ENCODE peak calls at places on chromosomes 13 and 19, in six cellular contexts. One of them, this sample, is unnamed. For H3K79me1, the result is how much of the 10 kb centered on the place peaks cover.

GRCh38 chr13:74040200-74040599 is 94.0 kb downstream of the KLF12 start:
- DNase-seq in mesendoderm: peak
- DNase-seq in neuronal stem cell: peak
- DNase-seq in IMR-90: peak
- DNase-seq in H1: peak
- DNase-seq in H9: peak
- DNase-seq in this sample: peak

GRCh38 chr19:13842294-13843103 is 34.4 kb upstream of the NANOS3 start:
- DNase-seq in mesendoderm: peak
- DNase-seq in neuronal stem cell: no peak
- DNase-seq in H1: no peak
- DNase-seq in H9: peak
- DNase-seq in IMR-90: peak
- DNase-seq in this sample: peak

GRCh38 chr19:32018014-32018413 is 327.4 kb upstream of the ZNF507 start:
- DNase-seq in neuronal stem cell: no peak
- DNase-seq in H9: no peak
- DNase-seq in H1: peak
- DNase-seq in IMR-90: no peak
- DNase-seq in mesendoderm: no peak
- DNase-seq in this sample: no peak

GRCh38 chr13:104567114-104567513 is 1500.9 kb upstream of the SLC10A2 start:
- DNase-seq in neuronal stem cell: no peak
- DNase-seq in H9: no peak
- DNase-seq in mesendoderm: peak
- DNase-seq in H1: no peak
- DNase-seq in IMR-90: no peak
- DNase-seq in this sample: peak

GRCh38 chr13:26458196-26458734 is 99.2 kb upstream of the WASF3 start:
- DNase-seq in neuronal stem cell: no peak
- DNase-seq in IMR-90: no peak
- DNase-seq in H1: no peak
- DNase-seq in H9: no peak
- DNase-seq in mesendoderm: no peak
- DNase-seq in this sample: peak

GRCh38 chr19:40605201-40605971 is 4.2 kb downstream of the LTBP4 start:
- DNase-seq in neuronal stem cell: no peak
- DNase-seq in mesendoderm: peak
- DNase-seq in H1: peak
- DNase-seq in H9: peak
- DNase-seq in IMR-90: peak
- DNase-seq in this sample: peak

GRCh38 chr19:13079542-13079986 is 23.1 kb downstream of the LYL1 start:
- DNase-seq in mesendoderm: no peak
- DNase-seq in neuronal stem cell: no peak
- DNase-seq in IMR-90: peak
- DNase-seq in H1: no peak
- DNase-seq in H9: no peak
- DNase-seq in this sample: no peak

GRCh38 chr19:11247391-11247790 is 8.0 kb downstream of the ANGPTL8 start:
- DNase-seq in mesendoderm: no peak
- DNase-seq in IMR-90: no peak
- DNase-seq in H9: no peak
- DNase-seq in H1: no peak
- DNase-seq in neuronal stem cell: no peak
- DNase-seq in this sample: no peak

GRCh38 chr19:13098291-13099072 is 4.2 kb downstream of the LYL1 start:
- DNase-seq in H9: peak
- DNase-seq in H1: peak
- DNase-seq in neuronal stem cell: no peak
- DNase-seq in IMR-90: no peak
- DNase-seq in mesendoderm: peak
- DNase-seq in this sample: peak

GRCh38 chr13:113513761-113514160 is 23.2 kb upstream of the DCUN1D2 start:
- DNase-seq in mesendoderm: no peak
- DNase-seq in H1: no peak
- DNase-seq in neuronal stem cell: no peak
- DNase-seq in H9: no peak
- DNase-seq in IMR-90: no peak
- DNase-seq in this sample: no peak

GRCh38 chr19:1495799-1496713 is 5.1 kb downstream of the REEP6 start:
- DNase-seq in IMR-90: no peak
- DNase-seq in mesendoderm: no peak
- DNase-seq in H1: no peak
- DNase-seq in H9: no peak
- DNase-seq in neuronal stem cell: no peak
- DNase-seq in this sample: peak

GRCh38 chr13:95067303-95067702 is 233.9 kb downstream of the ABCC4 start:
- DNase-seq in mesendoderm: no peak
- DNase-seq in neuronal stem cell: no peak
- DNase-seq in H9: no peak
- DNase-seq in H1: no peak
- DNase-seq in IMR-90: peak
- DNase-seq in this sample: no peak

GRCh38 chr19:30153326-30154210 is 211.5 kb downstream of the URI1 start:
- DNase-seq in IMR-90: no peak
- DNase-seq in H1: no peak
- DNase-seq in mesendoderm: no peak
- DNase-seq in H9: no peak
- DNase-seq in neuronal stem cell: no peak
- DNase-seq in this sample: no peak

GRCh38 chr19:36163813-36164212 is 11.6 kb upstream of the COX7A1 start:
- DNase-seq in neuronal stem cell: no peak
- DNase-seq in H1: no peak
- DNase-seq in IMR-90: no peak
- DNase-seq in H9: no peak
- DNase-seq in mesendoderm: no peak
- DNase-seq in this sample: no peak

GRCh38 chr13:98599502-98600328 is 22.8 kb upstream of the STK24 start:
- DNase-seq in H9: peak
- DNase-seq in neuronal stem cell: peak
- DNase-seq in IMR-90: peak
- DNase-seq in H1: no peak
- DNase-seq in mesendoderm: peak
- DNase-seq in this sample: no peak

DNA sequence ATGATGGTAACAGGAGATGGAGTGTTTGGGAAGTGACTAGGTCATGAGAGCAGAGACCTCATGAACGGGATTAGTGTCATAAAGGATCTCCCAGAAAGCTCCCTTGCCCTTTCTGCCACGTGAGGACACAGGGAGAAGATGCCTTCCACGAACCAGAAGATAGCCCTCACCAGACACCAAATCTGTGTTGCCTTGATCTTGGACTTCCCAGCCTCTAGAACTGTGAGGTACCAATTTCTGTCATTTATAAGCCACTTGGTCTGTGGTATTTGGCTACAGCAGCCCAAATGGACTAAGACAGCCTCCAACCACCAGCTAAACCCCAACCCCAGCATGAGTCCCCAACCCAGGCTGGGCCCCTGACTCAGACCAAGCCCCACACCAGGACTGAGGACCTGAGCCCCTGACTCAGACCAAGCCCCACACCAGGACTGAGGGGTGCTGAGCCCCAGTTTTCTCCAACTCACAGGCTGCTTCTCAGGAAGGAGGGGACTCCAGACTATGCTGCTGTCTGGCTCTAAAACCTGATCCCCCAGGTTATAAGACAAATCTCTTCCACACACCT is 54.1 kb downstream of the PTPRS start:
- DNase-seq in neuronal stem cell: no peak
- DNase-seq in mesendoderm: no peak
- DNase-seq in H9: no peak
- DNase-seq in IMR-90: no peak
- DNase-seq in H1: no peak
- DNase-seq in this sample: no peak
- H3K79me1 ChIP-seq in neuronal stem cell: under half
- H3K79me1 ChIP-seq in mesendoderm: under half
- H3K79me1 ChIP-seq in H9: under half
- H3K79me1 ChIP-seq in IMR-90: under half
- H3K79me1 ChIP-seq in H1: under half
- H3K79me1 ChIP-seq in this sample: under half

DNA sequence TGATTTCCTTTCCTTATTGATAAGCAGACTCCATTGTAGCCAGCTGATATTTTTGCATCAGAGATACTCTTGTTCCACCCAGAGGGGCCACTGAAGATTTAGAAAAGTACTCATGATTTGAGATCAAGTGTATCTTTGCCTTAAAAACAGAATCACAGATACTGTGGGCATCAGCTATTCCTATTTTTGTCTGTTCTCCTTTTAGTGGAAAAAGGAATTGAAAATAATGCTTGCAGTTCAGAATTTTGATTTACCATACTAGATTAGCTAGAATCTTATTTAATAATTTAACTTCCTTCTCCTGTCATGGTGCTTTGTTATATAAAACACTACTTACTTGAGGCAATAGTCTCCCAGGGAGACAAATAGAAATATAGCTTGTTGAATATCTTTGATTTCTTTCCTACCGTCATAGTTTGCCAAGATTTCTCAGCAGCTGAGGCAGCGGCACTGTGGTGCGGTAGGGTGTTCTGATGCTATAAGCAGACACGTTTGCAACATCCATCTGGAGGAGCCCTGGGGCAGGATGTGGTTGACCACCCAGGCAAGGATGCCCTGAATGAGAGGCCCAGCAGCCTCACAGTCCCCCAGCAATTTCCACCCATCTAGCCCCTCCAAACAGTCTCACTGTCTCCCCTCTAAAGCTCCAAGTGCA is 47.0 kb upstream of the RAP2A start:
- DNase-seq in mesendoderm: no peak
- DNase-seq in H9: no peak
- DNase-seq in IMR-90: no peak
- DNase-seq in H1: no peak
- DNase-seq in neuronal stem cell: no peak
- DNase-seq in this sample: peak
- H3K27ac ChIP-seq in mesendoderm: no peak
- H3K27ac ChIP-seq in H9: no peak
- H3K27ac ChIP-seq in IMR-90: no peak
- H3K27ac ChIP-seq in H1: no peak
- H3K27ac ChIP-seq in neuronal stem cell: no peak
- H3K27ac ChIP-seq in this sample: no peak

DNA sequence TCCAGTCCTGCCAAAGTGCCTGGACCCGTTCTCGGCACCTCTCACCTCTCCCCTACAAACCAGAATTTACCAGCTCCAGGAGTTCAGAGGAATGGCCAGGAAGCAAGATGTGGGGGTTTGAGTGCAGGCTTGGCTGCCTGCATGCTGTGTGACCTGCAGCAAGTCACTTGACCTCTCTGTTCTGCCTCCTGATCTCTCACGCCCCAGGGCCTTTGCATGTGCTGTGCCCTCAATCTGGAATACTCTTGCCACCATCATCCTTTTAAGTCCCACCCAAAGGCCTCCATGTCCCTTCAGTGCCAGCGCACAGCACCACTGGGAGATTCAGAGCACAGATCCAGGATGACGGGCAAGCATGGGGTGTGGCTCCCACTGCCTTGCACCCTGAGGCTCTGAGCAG is 43.4 kb downstream of the MYO9B start:
- DNase-seq in H9: no peak
- DNase-seq in neuronal stem cell: no peak
- DNase-seq in mesendoderm: no peak
- DNase-seq in H1: no peak
- DNase-seq in IMR-90: no peak
- DNase-seq in this sample: peak
- H3K79me1 ChIP-seq in H9: under half
- H3K79me1 ChIP-seq in neuronal stem cell: under half
- H3K79me1 ChIP-seq in mesendoderm: under half
- H3K79me1 ChIP-seq in H1: under half
- H3K79me1 ChIP-seq in IMR-90: under half
- H3K79me1 ChIP-seq in this sample: under half

GRCh38 chr13:58919551-58919950 is 1244.2 kb downstream of the DIAPH3 start:
- DNase-seq in neuronal stem cell: no peak
- DNase-seq in mesendoderm: no peak
- DNase-seq in H1: no peak
- DNase-seq in IMR-90: no peak
- DNase-seq in H9: no peak
- DNase-seq in this sample: no peak
- H3K27ac ChIP-seq in neuronal stem cell: no peak
- H3K27ac ChIP-seq in mesendoderm: no peak
- H3K27ac ChIP-seq in H1: no peak
- H3K27ac ChIP-seq in IMR-90: no peak
- H3K27ac ChIP-seq in H9: no peak
- H3K27ac ChIP-seq in this sample: no peak

GRCh38 chr19:49655570-49656455 is 9.8 kb downstream of the IRF3 start:
- DNase-seq in neuronal stem cell: no peak
- DNase-seq in IMR-90: no peak
- DNase-seq in mesendoderm: no peak
- DNase-seq in H9: no peak
- DNase-seq in H1: no peak
- DNase-seq in this sample: no peak
- H3K79me1 ChIP-seq in neuronal stem cell: under half
- H3K79me1 ChIP-seq in IMR-90: under half
- H3K79me1 ChIP-seq in mesendoderm: under half
- H3K79me1 ChIP-seq in H9: under half
- H3K79me1 ChIP-seq in H1: under half
- H3K79me1 ChIP-seq in this sample: under half

DNA sequence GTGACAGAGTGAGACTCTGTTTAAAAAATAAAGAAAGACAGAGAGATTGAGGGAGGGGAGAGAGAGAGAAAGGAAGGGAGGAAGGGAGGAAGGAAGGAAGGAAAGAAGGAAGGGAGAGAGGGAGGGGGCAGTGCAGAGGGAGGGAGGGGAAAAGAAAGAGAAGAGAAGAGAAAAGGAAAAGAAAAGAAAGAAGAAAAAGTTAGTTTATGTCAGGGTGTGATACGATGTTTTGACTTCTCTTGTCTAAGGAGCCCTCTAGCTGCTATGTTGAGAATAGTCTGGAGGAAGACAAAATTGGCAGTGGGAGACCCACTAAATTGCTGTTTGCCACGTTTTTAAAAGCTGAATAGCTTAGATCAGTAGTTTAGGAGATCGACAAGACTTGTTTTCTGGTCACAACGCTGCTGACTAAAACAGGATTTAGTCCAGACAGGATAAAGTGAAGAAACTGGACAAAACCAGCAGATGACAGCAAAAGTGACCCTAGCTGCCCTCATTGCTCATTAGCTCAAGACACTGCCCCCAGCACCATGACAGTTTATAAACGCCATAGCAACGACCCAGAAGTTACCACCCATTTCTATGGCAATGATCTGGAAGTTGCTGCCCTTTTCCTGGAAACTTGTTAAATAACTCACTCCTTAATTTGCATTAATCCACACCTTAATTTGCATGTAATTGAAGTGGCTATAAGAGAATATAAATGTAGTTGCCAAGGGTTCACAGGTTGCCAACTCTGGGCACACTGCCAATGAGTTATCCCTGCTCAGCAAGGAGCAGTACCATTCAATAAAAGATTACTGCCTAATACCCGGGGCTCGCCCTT is 11.1 kb downstream of the TEX101 start:
- DNase-seq in IMR-90: peak
- DNase-seq in mesendoderm: peak
- DNase-seq in H9: no peak
- DNase-seq in neuronal stem cell: no peak
- DNase-seq in H1: no peak
- DNase-seq in this sample: no peak
- H3K27ac ChIP-seq in IMR-90: no peak
- H3K27ac ChIP-seq in mesendoderm: no peak
- H3K27ac ChIP-seq in H9: no peak
- H3K27ac ChIP-seq in neuronal stem cell: no peak
- H3K27ac ChIP-seq in H1: no peak
- H3K27ac ChIP-seq in this sample: no peak

DNA sequence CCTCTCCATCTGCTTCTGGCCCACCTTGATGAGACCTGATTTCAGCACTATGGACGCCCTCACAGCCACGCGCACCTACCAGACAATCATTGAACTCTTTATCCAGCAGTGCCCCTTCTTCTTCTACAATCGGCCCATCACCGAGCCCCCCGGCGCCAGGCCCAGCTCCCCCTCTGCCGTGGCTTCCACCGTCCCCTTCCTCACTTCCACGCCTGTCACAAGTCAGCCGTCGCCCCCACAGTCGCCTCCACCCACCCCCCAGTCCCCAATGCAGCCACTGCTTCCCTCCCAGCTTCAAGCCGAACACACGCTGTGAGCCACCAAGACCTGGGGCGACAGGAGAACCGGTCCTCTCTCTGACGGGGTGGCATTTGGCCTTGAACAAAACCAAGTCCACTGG is 19.3 kb upstream of the NPAS1 start:
- DNase-seq in IMR-90: no peak
- DNase-seq in neuronal stem cell: no peak
- DNase-seq in H9: no peak
- DNase-seq in mesendoderm: no peak
- DNase-seq in H1: no peak
- DNase-seq in this sample: no peak
- H3K79me1 ChIP-seq in IMR-90: under half
- H3K79me1 ChIP-seq in neuronal stem cell: under half
- H3K79me1 ChIP-seq in H9: under half
- H3K79me1 ChIP-seq in mesendoderm: under half
- H3K79me1 ChIP-seq in H1: under half
- H3K79me1 ChIP-seq in this sample: under half

This sample was measured in trophoblast cell.